ENCODE peak calls at places on chromosomes 6 and 20, in six cellular contexts. S is CD8-positive, alpha-beta T cell; L is ovary; F is cardiac muscle cell; N is stomach; Z is CD4-positive, alpha-beta T cell. W is an unnamed sample.
A peak's percentile ranks its signal among the peaks of the same experiment; 100 is the strongest.

GRCh38 chr6:166952567-166953464 is 3.5 kb downstream of the RNASET2 start:
- DNase-seq in S (peak; percentile 33), N (no peak), F (no peak), L (no peak), Z (no peak), W (no peak)

GRCh38 chr6:15470746-15471145 is 192.1 kb downstream of the DTNBP1 start:
- DNase-seq in N (no peak), S (no peak), Z (no peak), L (no peak), F (no peak), W (no peak)

GRCh38 chr6:108714774-108715414 is 133.3 kb upstream of the ARMC2 start:
- DNase-seq in S (no peak), Z (no peak), L (no peak), N (no peak), F (peak; percentile 38), W (no peak)

GRCh38 chr6:87396595-87397392 is 11.0 kb upstream of the CFAP206 start:
- DNase-seq in Z (no peak), F (no peak), N (no peak), L (no peak), S (no peak), W (no peak)

GRCh38 chr6:143594647-143595046 is 83.1 kb upstream of the PHACTR2 start:
- DNase-seq in N (no peak), L (no peak), S (peak; percentile 24), Z (no peak), F (no peak), W (no peak)

GRCh38 chr20:38106461-38106860 is 58.6 kb downstream of the TGM2 start:
- DNase-seq in Z (no peak), N (no peak), L (no peak), S (no peak), F (no peak), W (no peak)

GRCh38 chr20:17843246-17844132 is 125.1 kb downstream of the SNX5 start:
- DNase-seq in F (peak; percentile 97), S (peak; percentile 48), Z (no peak), L (peak; percentile 63), N (no peak), W (no peak)

GRCh38 chr20:38472513-38473352 is at the start of gene RALGAPB:
- DNase-seq in L (peak; percentile 100), Z (peak; percentile 96), S (peak; percentile 98), F (peak; percentile 98), N (peak; percentile 100), W (peak; percentile 99)

GRCh38 chr6:105755885-105756284 is 330.3 kb upstream of the PRDM1 start:
- DNase-seq in Z (no peak), L (no peak), F (no peak), N (no peak), S (no peak), W (no peak)

GRCh38 chr20:49899551-49900383 is 15.6 kb downstream of the SPATA2 start:
- DNase-seq in S (no peak), Z (no peak), F (no peak), N (no peak), L (no peak), W (no peak)

GRCh38 chr20:62666736-62667529 is 24.6 kb downstream of the SLCO4A1 start:
- DNase-seq in L (no peak), F (peak; percentile 53), Z (no peak), S (no peak), N (peak; percentile 77), W (peak; percentile 65)

GRCh38 chr6:35757461-35758123 is 18.8 kb upstream of the CLPSL2 start:
- DNase-seq in Z (no peak), S (no peak), L (no peak), F (peak; percentile 63), N (no peak), W (no peak)

GRCh38 chr6:130725551-130725950 is 101.7 kb upstream of the SMLR1 start:
- DNase-seq in Z (no peak), L (no peak), F (no peak), S (no peak), N (no peak), W (no peak)

GRCh38 chr20:39851459-39851858 is 837.6 kb downstream of the MAFB start:
- DNase-seq in Z (no peak), F (peak; percentile 27), S (no peak), L (no peak), N (no peak), W (no peak)

GRCh38 chr6:150627601-150628012 is 27.9 kb downstream of the PLEKHG1 start:
- DNase-seq in S (no peak), L (no peak), F (peak; percentile 63), Z (no peak), N (no peak), W (no peak)

GRCh38 chr20:63857751-63858392 is 3.4 kb upstream of the ABHD16B start:
- DNase-seq in Z (no peak), S (no peak), L (peak; percentile 85), N (no peak), F (peak; percentile 43), W (no peak)
- H3K27ac ChIP-seq in Z (no peak overlapping the region), S (peak overlapping the region; percentile 21), L (peak overlapping the region; percentile 71), N (peak overlapping the region; percentile 36), F (peak overlapping the region; percentile 92), W (peak overlapping the region; percentile 69)

GRCh38 chr6:45420083-45420908 is 42.6 kb upstream of the SUPT3H start:
- DNase-seq in Z (peak; percentile 45), S (peak; percentile 72), F (peak; percentile 79), L (peak; percentile 36), N (no peak), W (no peak)

GRCh38 chr6:45423111-45423900 is 45.6 kb upstream of the SUPT3H start:
- DNase-seq in F (peak; percentile 45), Z (no peak), S (no peak), N (peak; percentile 31), L (peak; percentile 65), W (no peak)

GRCh38 chr6:45420909-45421699 is 43.4 kb upstream of the SUPT3H start:
- DNase-seq in F (peak; percentile 56), L (no peak), N (no peak), Z (no peak), S (no peak), W (no peak)

GRCh38 chr6:45422541-45423110 is 44.9 kb upstream of the SUPT3H start:
- DNase-seq in N (peak; percentile 36), Z (peak; percentile 51), F (peak; percentile 76), L (peak; percentile 62), S (peak; percentile 77), W (peak; percentile 36)

GRCh38 chr6:45421700-45422540 is 44.2 kb upstream of the SUPT3H start:
- DNase-seq in F (peak; percentile 81), S (peak; percentile 39), L (peak; percentile 73), N (peak; percentile 57), Z (peak; percentile 20), W (peak; percentile 48)
- TF ChIP-seq CTCF in F (peak; percentile 46), S (no peak), L (no peak), N (no peak), Z (no peak), W (no peak)

GRCh38 chr6:31614674-31615578 is at the start of gene AIF1:
- DNase-seq in F (no peak), Z (no peak), L (no peak), N (no peak), S (no peak), W (no peak)
- H3K27ac ChIP-seq in F (no peak within 1 kb of the TSS), Z (no peak within 1 kb of the TSS), L (no peak within 1 kb of the TSS), N (peak within 1 kb of the TSS; percentile 28), S (peak within 1 kb of the TSS; percentile 54), W (peak within 1 kb of the TSS; percentile 45)

DNA sequence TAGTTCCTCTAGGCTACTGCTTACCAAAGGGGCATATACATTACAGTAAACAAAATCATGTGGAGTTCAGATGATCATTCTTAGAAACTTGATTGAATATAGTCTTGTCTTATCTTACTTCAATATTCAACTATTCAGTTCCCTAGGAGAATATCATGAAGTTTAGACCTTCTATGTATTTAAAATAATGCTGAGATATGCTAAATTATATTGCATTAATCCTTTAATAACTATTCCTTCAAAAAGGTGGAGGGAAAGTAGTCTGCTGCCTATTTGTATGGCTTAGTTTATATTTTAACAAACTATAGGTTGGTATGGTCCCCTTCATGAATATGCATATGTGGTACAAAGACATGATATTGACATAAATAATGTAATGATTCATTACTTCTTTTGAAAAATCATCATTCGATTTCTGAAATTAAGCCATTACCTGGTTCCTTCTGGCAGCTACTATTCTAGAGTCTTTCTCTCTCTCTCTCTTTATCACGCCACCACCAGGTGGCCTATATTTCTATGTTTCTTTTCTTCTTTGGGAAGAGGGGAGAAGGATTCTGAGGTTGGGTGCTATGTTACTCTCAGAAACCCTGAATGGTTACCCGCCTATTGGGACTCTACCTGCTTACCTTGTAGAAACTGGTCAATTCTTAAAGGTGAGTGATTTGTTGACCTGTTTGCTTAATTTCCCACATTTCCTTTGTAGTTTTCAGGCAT is 855.8 kb downstream of the HACE1 start:
- DNase-seq in Z (no peak), L (no peak), N (no peak), F (no peak), S (no peak), W (no peak)
- TF ChIP-seq CTCF in Z (no peak), L (no peak), N (no peak), F (no peak), S (no peak), W (no peak)

GRCh38 chr6:119442776-119443184 is 93.2 kb upstream of the MAN1A1 start:
- DNase-seq in N (no peak), Z (no peak), L (no peak), F (no peak), S (no peak), W (no peak)

GRCh38 chr6:119444642-119445557 is 95.3 kb upstream of the MAN1A1 start:
- DNase-seq in F (no peak), S (no peak), L (no peak), Z (no peak), N (no peak), W (no peak)

GRCh38 chr6:119443993-119444641 is 94.6 kb upstream of the MAN1A1 start:
- DNase-seq in L (no peak), Z (no peak), S (no peak), N (no peak), F (peak; percentile 56), W (no peak)

GRCh38 chr6:119446623-119447008 is 97.1 kb upstream of the MAN1A1 start:
- DNase-seq in F (peak; percentile 96), L (no peak), N (peak; percentile 77), S (no peak), Z (no peak), W (peak; percentile 80)

GRCh38 chr6:119445666-119446622 is 96.4 kb upstream of the MAN1A1 start:
- DNase-seq in F (peak; percentile 82), L (no peak), S (no peak), N (no peak), Z (no peak), W (no peak)
- H3K27ac ChIP-seq in F (no peak overlapping the region), L (no peak overlapping the region), S (no peak overlapping the region), N (peak overlapping the region; percentile 41), Z (no peak overlapping the region), W (peak overlapping the region; percentile 15)

GRCh38 chr6:31007694-31008093 is 2.6 kb upstream of the MUC22 start:
- DNase-seq in Z (no peak), S (no peak), L (no peak), F (peak; percentile 60), N (no peak), W (no peak)

GRCh38 chr6:31005249-31006020 is 4.8 kb upstream of the MUC22 start:
- DNase-seq in L (no peak), N (no peak), Z (no peak), S (no peak), F (no peak), W (peak; percentile 33)

GRCh38 chr6:31009731-31010130 is 543 bp upstream of the MUC22 start:
- DNase-seq in N (no peak), F (no peak), S (no peak), L (no peak), Z (no peak), W (no peak)

GRCh38 chr6:31010393-31011060 is at the start of gene MUC22:
- DNase-seq in S (no peak), Z (no peak), N (no peak), F (peak; percentile 35), L (no peak), W (no peak)

GRCh38 chr6:31008165-31008564 is 2.1 kb upstream of the MUC22 start:
- DNase-seq in L (no peak), F (no peak), S (no peak), Z (no peak), N (no peak), W (no peak)
- TF ChIP-seq CTCF in L (no peak), F (no peak), S (no peak), Z (no peak), N (no peak), W (no peak)